ENCODE peak calls at places on chromosomes 4 and X, in nine cellular contexts. R is GM12865, Z is fibroblast of pulmonary artery, T is uterus, A is fibroblast of lung, U is AG10803, C is astrocyte of the spinal cord, V is foreskin fibroblast, J is epithelial cell of proximal tubule. O is an unnamed sample.

GRCh38 chrX:19774905-19775304 is 112.5 kb downstream of the SH3KBP1 start:
- DNase-seq in R (peak), Z (no peak), T (no peak), A (no peak), U (no peak), C (no peak), V (no peak), J (no peak), O (no peak)

GRCh38 chr4:108345862-108346530 is 177.3 kb upstream of the LEF1 start:
- DNase-seq in R (no peak), Z (no peak), T (no peak), A (no peak), U (peak), C (peak), V (no peak), J (no peak), O (no peak)

GRCh38 chrX:107677501-107677901 is 49.2 kb downstream of the PRPS1 start:
- DNase-seq in R (no peak), Z (peak), T (no peak), A (peak), U (no peak), C (peak), V (no peak), J (no peak), O (no peak)

GRCh38 chr4:73606465-73606974 is 13.7 kb downstream of the RASSF6 start:
- DNase-seq in R (peak), Z (no peak), T (no peak), A (no peak), U (no peak), C (no peak), V (no peak), J (no peak), O (no peak)

GRCh38 chr4:84480082-84480481 is 19.0 kb downstream of the NKX6-1 start:
- DNase-seq in R (no peak), Z (no peak), T (no peak), A (no peak), U (no peak), C (no peak), V (no peak), J (no peak), O (no peak)

GRCh38 chr4:128716325-128716724 is 93.2 kb upstream of the JADE1 start:
- DNase-seq in R (no peak), Z (no peak), T (peak), A (peak), U (peak), C (no peak), V (peak), J (no peak), O (no peak)

GRCh38 chr4:89506866-89507494 is 199.4 kb upstream of the GPRIN3 start:
- DNase-seq in R (no peak), Z (peak), T (no peak), A (no peak), U (no peak), C (no peak), V (no peak), J (no peak), O (no peak)

GRCh38 chr4:169283114-169283509 is 12.4 kb upstream of the SH3RF1 start:
- DNase-seq in R (no peak), Z (peak), T (no peak), A (peak), U (peak), C (peak), V (peak), J (no peak), O (peak)

GRCh38 chr4:39166670-39167069 is 15.7 kb upstream of the WDR19 start:
- DNase-seq in R (no peak), Z (no peak), T (no peak), A (no peak), U (no peak), C (no peak), V (no peak), J (no peak), O (no peak)

GRCh38 chr4:8547108-8547911 is 32.9 kb upstream of the GPR78 start:
- DNase-seq in R (peak), Z (peak), T (no peak), A (peak), U (peak), C (no peak), V (no peak), J (no peak), O (no peak)

GRCh38 chr4:94649381-94650128 is 108.2 kb upstream of the BMPR1B start:
- DNase-seq in R (no peak), Z (peak), T (no peak), A (peak), U (peak), C (no peak), V (peak), J (no peak), O (no peak)

GRCh38 chr4:64394469-64394868 is 14.8 kb downstream of the TECRL start:
- DNase-seq in R (no peak), Z (no peak), T (no peak), A (no peak), U (no peak), C (no peak), V (no peak), J (no peak), O (no peak)

GRCh38 chr4:79682801-79683217 is 274.8 kb upstream of the GK2 start:
- DNase-seq in R (no peak), Z (no peak), T (no peak), A (peak), U (no peak), C (peak), V (no peak), J (no peak), O (no peak)

GRCh38 chr4:102693266-102693850 is 67.4 kb downstream of the MANBA start:
- DNase-seq in R (no peak), Z (no peak), T (no peak), A (no peak), U (no peak), C (no peak), V (no peak), J (no peak), O (no peak)

GRCh38 chrX:133269168-133269567 is 51.0 kb upstream of the TFDP3 start:
- DNase-seq in R (no peak), Z (no peak), T (no peak), A (no peak), U (no peak), C (no peak), V (no peak), J (no peak), O (no peak)

GRCh38 chr4:119136541-119136940 is 909 bp downstream of the MYOZ2 start:
- DNase-seq in R (no peak), Z (peak), T (no peak), A (peak), U (no peak), C (no peak), V (peak), J (no peak), O (no peak)

GRCh38 chrX:25523574-25523973 is 507.8 kb upstream of the ARX start:
- DNase-seq in R (peak), Z (peak), T (no peak), A (peak), U (peak), C (peak), V (no peak), J (no peak), O (no peak)

DNA sequence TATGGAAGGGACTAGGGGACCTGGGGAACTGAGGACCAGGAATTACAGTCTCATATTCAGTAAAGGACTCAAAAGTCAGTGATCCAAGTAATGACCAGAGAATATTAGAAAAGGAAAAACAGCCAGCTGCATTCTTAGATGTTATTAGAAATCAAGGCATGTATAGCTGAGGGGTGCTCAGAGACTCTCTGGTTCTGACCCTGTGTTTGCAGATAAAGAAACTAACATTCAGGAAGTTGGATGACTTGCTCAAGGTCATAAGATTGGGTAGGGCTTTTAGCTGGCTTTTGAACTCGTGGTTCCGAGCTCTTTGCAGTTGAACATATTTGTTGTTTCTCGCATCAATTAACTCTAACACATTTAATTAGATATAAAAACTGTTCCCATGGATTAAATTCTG is 62.4 kb upstream of the ENPP6 start:
- DNase-seq in R (peak), Z (no peak), T (no peak), A (no peak), U (no peak), C (no peak), V (no peak), J (no peak), O (no peak)
- H3K4me3 ChIP-seq in R (no peak), Z (no peak), T (no peak), A (no peak), U (no peak), C (no peak), V (no peak), J (no peak), O (no peak)

GRCh38 chr4:184506527-184507121 is 32.3 kb upstream of the IRF2 start:
- DNase-seq in R (peak), Z (no peak), T (no peak), A (no peak), U (no peak), C (no peak), V (no peak), J (no peak), O (no peak)
- TF ChIP-seq CTCF in R (peak), Z (peak), T (no peak), A (no peak), U (peak), C (peak), V (no peak), J (peak), O (peak)

DNA sequence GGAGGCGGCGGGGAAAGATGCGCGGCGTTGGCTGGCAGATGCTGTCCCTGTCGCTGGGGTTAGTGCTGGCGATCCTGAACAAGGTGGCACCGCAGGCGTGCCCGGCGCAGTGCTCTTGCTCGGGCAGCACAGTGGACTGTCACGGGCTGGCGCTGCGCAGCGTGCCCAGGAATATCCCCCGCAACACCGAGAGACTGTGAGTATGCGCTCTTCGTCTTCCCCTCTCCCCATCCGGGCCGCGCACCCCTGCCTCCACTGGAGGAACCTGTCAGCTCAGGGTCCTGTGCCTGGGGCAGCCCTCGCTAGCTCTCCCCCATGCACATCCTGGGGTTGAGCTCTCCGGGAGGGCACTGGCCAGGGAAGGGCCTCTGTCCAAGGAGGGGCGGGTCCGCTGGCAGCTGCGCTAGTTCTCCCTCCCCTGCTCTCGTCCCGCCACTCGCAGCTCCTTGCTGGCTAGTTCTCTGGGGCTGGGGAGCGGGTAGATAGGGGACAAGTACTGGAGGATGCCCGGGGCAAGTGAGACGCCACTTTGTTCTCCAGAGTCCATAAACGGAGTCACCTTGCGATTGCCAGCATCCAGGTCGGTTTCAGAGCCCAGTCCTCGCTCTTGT is 2.2 kb downstream of the SLIT2 start:
- DNase-seq in R (no peak), Z (peak), T (peak), A (peak), U (peak), C (peak), V (peak), J (no peak), O (no peak)
- H3K4me3 ChIP-seq in R (no peak), Z (peak), T (peak), A (peak), U (peak), C (peak), V (peak), J (peak), O (peak)

GRCh38 chrX:138745215-138745614 is 33.7 kb upstream of the FGF13 start:
- DNase-seq in R (peak), Z (peak), T (peak), A (peak), U (peak), C (peak), V (peak), J (no peak), O (no peak)

DNA sequence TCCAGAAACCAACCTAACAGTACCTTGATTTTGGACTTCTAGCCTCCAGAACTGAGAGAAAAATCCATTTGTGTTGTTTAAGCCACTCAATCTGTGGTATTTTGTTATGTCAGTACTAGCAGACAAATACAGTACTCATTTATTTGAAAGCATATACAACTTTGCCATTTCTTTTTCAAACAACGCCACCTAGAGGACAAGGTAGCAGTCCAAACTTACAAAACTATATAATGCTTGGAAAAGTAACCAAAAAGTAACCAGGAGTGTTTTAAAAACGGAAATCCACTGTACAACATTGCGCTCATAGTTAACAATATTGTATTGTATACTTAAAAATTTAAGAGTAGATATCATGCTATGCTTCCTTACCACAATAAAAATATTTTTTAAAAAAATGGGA is 37.0 kb upstream of the FGF13 start:
- DNase-seq in R (peak), Z (peak), T (no peak), A (peak), U (peak), C (peak), V (no peak), J (no peak), O (no peak)
- TF ChIP-seq CTCF in R (peak), Z (peak), T (peak), A (no peak), U (peak), C (peak), V (peak), J (peak), O (peak)

DNA sequence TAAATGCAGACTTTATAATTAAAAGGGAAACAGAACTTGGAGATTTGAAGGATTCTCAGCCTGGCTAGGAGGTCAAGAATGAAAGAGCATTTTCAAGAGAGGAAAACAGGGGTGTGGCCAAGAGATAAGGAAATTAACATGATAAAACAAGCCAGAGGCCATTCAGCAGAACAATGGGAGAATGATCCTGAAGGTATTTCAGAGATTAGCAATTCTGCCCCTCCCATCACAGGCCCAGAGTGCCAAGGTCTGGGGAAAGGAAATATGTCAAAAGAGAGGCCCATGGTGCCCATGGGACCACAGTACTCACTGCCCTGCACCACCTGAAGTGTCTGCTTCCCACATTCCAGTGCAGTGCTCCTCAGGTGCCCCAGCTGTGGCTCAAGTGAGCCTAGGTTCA is 188.5 kb upstream of the STS start:
- DNase-seq in R (no peak), Z (no peak), T (no peak), A (no peak), U (no peak), C (no peak), V (no peak), J (no peak), O (no peak)
- H3K4me3 ChIP-seq in R (no peak), Z (no peak), T (no peak), A (no peak), U (no peak), C (no peak), V (no peak), J (no peak), O (no peak)

DNA sequence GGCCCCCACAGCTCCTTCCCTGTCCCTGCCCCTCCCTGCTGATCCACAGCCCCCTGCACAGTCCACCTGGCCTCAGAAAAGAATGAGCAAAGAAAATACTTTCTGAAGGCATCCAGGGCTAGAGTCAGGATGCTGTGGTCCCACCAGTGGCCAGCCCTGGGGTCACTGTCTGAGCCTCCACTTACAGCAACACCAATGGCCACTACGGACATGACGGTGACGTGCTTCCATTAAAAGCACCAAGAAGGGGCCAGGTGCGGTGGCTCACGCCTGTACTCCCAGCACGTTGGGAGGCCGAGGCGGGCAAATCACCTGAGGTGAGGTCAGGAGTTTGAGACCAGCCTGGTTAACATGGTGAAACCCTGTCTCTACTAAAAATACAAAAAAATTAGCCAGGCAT is 4.0 kb downstream of the JAKMIP1 start:
- DNase-seq in R (no peak), Z (no peak), T (no peak), A (no peak), U (no peak), C (no peak), V (no peak), J (no peak), O (no peak)
- TF ChIP-seq CTCF in R (no peak), Z (no peak), T (no peak), A (no peak), U (no peak), C (no peak), V (no peak), J (no peak), O (no peak)

DNA sequence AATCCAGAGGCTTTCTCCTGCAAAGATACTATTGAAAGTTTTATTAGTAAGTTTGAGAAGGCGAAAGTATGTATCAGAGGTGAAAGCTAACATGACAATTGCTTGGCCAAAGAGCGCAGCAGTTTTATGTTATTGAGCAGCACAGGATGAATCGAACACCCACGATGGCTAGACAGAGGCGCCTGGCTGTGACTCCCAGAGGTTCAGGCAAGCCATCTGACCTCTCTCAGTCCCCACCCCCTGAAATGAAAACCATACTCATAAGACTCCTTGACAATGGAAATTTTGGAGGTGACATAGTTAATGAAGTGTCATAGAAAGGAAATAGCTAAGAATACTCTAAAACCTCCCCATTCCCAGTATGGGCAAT is 70.6 kb downstream of the MGST2 start:
- DNase-seq in R (no peak), Z (no peak), T (no peak), A (no peak), U (no peak), C (no peak), V (no peak), J (no peak), O (no peak)
- H3K4me3 ChIP-seq in R (no peak), Z (no peak), T (no peak), A (no peak), U (no peak), C (no peak), V (no peak), J (no peak), O (no peak)

GRCh38 chrX:130902446-130902782 is 595 bp downstream of the ENOX2 start:
- DNase-seq in R (no peak), Z (no peak), T (no peak), A (no peak), U (no peak), C (peak), V (peak), J (no peak), O (no peak)
- TF ChIP-seq CTCF in R (no peak), Z (no peak), T (no peak), A (no peak), U (no peak), C (no peak), V (no peak), J (no peak), O (no peak)

GRCh38 chr4:15037923-15038541 is 35.8 kb downstream of the CPEB2 start:
- DNase-seq in R (no peak), Z (peak), T (no peak), A (no peak), U (peak), C (no peak), V (no peak), J (no peak), O (no peak)

GRCh38 chr4:15043922-15044321 is 41.6 kb downstream of the CPEB2 start:
- DNase-seq in R (no peak), Z (no peak), T (no peak), A (peak), U (no peak), C (no peak), V (no peak), J (no peak), O (no peak)

GRCh38 chr4:15040916-15041463 is 38.7 kb downstream of the CPEB2 start:
- DNase-seq in R (no peak), Z (peak), T (no peak), A (peak), U (peak), C (no peak), V (no peak), J (no peak), O (no peak)

GRCh38 chr4:15043226-15043625 is 40.9 kb downstream of the CPEB2 start:
- DNase-seq in R (no peak), Z (no peak), T (no peak), A (no peak), U (no peak), C (no peak), V (no peak), J (no peak), O (no peak)

GRCh38 chr4:15042529-15043167 is 40.4 kb downstream of the CPEB2 start:
- DNase-seq in R (no peak), Z (peak), T (no peak), A (no peak), U (no peak), C (no peak), V (no peak), J (no peak), O (no peak)
- H3K4me3 ChIP-seq in R (no peak), Z (no peak), T (no peak), A (no peak), U (no peak), C (no peak), V (no peak), J (no peak), O (no peak)

GRCh38 chrX:45851434-45851991 is 650.8 kb upstream of the DIPK2B start:
- DNase-seq in R (no peak), Z (no peak), T (peak), A (no peak), U (peak), C (no peak), V (no peak), J (no peak), O (no peak)

GRCh38 chrX:45850197-45850774 is 649.6 kb upstream of the DIPK2B start:
- DNase-seq in R (no peak), Z (no peak), T (peak), A (peak), U (peak), C (peak), V (no peak), J (no peak), O (no peak)

GRCh38 chrX:45847966-45848365 is 647.3 kb upstream of the DIPK2B start:
- DNase-seq in R (no peak), Z (no peak), T (no peak), A (peak), U (peak), C (no peak), V (no peak), J (no peak), O (no peak)

GRCh38 chrX:45850775-45851433 is 650.2 kb upstream of the DIPK2B start:
- DNase-seq in R (no peak), Z (peak), T (peak), A (peak), U (peak), C (peak), V (no peak), J (no peak), O (no peak)

GRCh38 chrX:45849261-45849660 is 648.6 kb upstream of the DIPK2B start:
- DNase-seq in R (no peak), Z (peak), T (no peak), A (peak), U (peak), C (peak), V (peak), J (peak), O (peak)
- TF ChIP-seq CTCF in R (no peak), Z (peak), T (no peak), A (peak), U (peak), C (peak), V (peak), J (peak), O (peak)

O was measured in AG04450.